ENCODE peak calls at places on chromosomes 2 and 18, in eight cellular contexts. T is lung, K is HL-60, A is H1, S is astrocyte of the cerebellum, E is dorsolateral prefrontal cortex, B is heart left ventricle, M is IMR-90. P is an unnamed sample.

GRCh38 chr2:20525041-20526035 is 78.5 kb downstream of the RHOB start:
- DNase-seq in B (peak; percentile 74), A (peak; percentile 41), T (peak; percentile 80), S (no peak), E (no peak), K (no peak), M (peak; percentile 68), P (no peak)

GRCh38 chr2:60966465-60967405 is 50.8 kb upstream of the PEX13 start:
- DNase-seq in E (no peak), A (no peak), B (no peak), S (no peak), T (no peak), K (no peak), M (no peak), P (no peak)

GRCh38 chr2:216875861-216876260 is 16.0 kb upstream of the TNP1 start:
- DNase-seq in B (no peak), A (no peak), T (no peak), S (no peak), E (no peak), K (no peak), M (no peak), P (no peak)

GRCh38 chr2:120803764-120804335 is 68.2 kb downstream of the GLI2 start:
- DNase-seq in A (no peak), M (peak; percentile 64), B (no peak), T (no peak), S (no peak), E (no peak), K (no peak), P (no peak)

GRCh38 chr2:75432761-75433361 is 127.9 kb downstream of the EVA1A start:
- DNase-seq in E (no peak), A (no peak), S (peak; percentile 23), T (peak; percentile 50), B (no peak), K (no peak), M (peak; percentile 5), P (no peak)

GRCh38 chr2:149090706-149091105 is 52.2 kb downstream of the LYPD6B start:
- DNase-seq in B (no peak), M (no peak), E (no peak), K (no peak), S (no peak), T (no peak), A (no peak), P (no peak)

GRCh38 chr2:12151716-12152115 is 405.3 kb downstream of the LPIN1 start:
- DNase-seq in A (no peak), M (no peak), S (no peak), E (no peak), B (no peak), K (no peak), T (no peak), P (no peak)

GRCh38 chr2:95298471-95299111 is 1.4 kb downstream of the KCNIP3 start:
- DNase-seq in E (no peak), A (no peak), S (no peak), T (no peak), K (no peak), M (no peak), B (no peak), P (no peak)

GRCh38 chr2:8573234-8573941 is 108.5 kb upstream of the ID2 start:
- DNase-seq in T (no peak), S (no peak), E (no peak), K (no peak), A (peak; percentile 51), B (no peak), M (no peak), P (no peak)

GRCh38 chr2:196610796-196611195 is 28.7 kb upstream of the CCDC150 start:
- DNase-seq in M (no peak), B (no peak), S (peak; percentile 24), A (no peak), T (no peak), K (no peak), E (no peak), P (no peak)

GRCh38 chr2:29014811-29015414 is 33.8 kb downstream of the TOGARAM2 start:
- DNase-seq in B (peak; percentile 75), E (no peak), S (peak; percentile 62), A (no peak), M (peak; percentile 57), K (peak; percentile 52), T (no peak), P (no peak)

GRCh38 chr2:149089068-149089467 is 50.6 kb downstream of the LYPD6B start:
- DNase-seq in S (no peak), B (no peak), E (no peak), A (no peak), T (no peak), K (no peak), M (no peak), P (no peak)

GRCh38 chr18:76545433-76546281 is 50.6 kb upstream of the ZNF516 start:
- DNase-seq in K (peak; percentile 63), B (no peak), A (no peak), T (no peak), S (no peak), E (no peak), M (no peak), P (no peak)

GRCh38 chr2:12585784-12586183 is 131.0 kb upstream of the TRIB2 start:
- DNase-seq in B (no peak), E (no peak), S (no peak), A (no peak), K (no peak), M (no peak), T (no peak), P (no peak)

GRCh38 chr18:66533693-66534092 is 70.2 kb downstream of the CDH19 start:
- DNase-seq in B (no peak), S (no peak), A (no peak), K (no peak), T (no peak), M (no peak), E (no peak), P (no peak)
- H3K4me3 ChIP-seq in B (no peak overlapping the region), S (no peak overlapping the region), A (no peak overlapping the region), K (no peak overlapping the region), T (no peak overlapping the region), M (no peak overlapping the region), E (no peak overlapping the region), P (no peak overlapping the region)

DNA sequence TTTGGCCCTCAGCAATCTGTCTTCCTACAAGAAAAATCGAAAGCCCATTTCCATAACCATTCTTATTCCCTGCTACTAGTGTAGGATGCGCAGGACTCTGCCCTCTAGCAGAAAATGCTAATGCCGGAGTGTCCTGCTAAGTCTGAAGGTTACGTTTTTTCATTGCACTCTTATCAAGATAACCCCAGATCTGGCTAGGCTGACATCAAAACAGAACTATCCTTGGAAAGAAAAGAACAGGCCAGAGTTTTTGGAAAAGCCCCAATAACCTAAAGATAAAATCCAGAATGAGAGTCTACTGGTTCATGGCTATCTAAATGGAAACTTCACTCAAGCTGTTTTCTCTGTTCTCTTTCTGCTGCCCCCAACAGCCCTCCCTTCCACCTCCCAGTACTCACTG is 933 bp downstream of the RNF152 start:
- DNase-seq in M (no peak), K (no peak), T (no peak), A (no peak), E (no peak), B (no peak), S (no peak), P (no peak)
- H3K4me3 ChIP-seq in M (no peak overlapping the region), K (no peak overlapping the region), T (no peak overlapping the region), A (no peak overlapping the region), E (peak overlapping the region; percentile 72), B (peak overlapping the region; percentile 81), S (no peak overlapping the region), P (peak overlapping the region; percentile 76)

DNA sequence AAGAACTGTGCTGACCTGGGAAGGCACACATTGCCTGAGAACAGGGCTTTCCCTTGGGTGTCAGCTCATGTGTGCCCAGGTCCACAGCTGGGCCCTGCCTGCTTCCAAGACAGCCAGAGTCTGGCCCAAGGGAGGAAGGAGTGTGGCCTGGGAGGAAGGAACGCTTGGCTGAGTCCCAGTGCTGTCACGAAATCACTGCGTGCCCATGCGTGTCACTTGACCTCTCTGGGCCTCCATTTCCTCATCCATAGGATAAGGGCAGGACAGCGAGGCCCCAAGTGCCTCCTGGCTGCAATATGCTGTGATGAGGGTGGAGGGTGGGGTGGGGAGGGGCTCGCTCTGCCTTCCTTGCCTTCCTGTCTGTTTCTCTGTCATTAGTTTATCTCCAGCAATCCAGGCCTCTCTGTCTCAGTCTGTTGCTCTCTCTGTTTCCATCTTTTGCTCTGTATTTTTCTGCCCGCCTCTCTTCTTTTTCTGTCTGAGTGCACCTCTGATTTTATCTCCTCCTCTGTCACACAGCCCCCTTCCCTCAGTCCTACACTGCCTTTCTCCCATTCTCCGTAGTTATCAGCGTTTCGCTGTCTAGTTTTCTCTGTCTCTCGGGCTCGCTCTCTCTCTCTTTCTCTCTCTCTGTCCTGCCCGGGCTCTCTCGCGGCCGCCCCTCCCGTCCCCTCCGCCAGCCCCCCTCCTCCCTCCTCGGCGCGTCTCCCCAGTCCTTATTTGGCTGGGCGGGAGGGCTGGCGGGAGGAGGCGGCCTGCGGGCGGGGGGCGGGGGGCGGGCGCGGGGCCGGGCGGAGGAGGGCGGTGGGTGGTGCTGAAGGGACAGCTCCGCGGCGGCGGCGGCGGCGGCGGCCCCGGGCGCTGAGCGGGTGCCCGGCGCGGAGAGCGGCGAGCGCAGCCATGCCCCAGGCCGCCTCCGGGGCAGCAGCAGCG is at the start of gene KCNK3:
- DNase-seq in K (no peak), E (no peak), T (peak; percentile 38), A (peak; percentile 81), B (peak; percentile 83), S (no peak), M (peak; percentile 25), P (no peak)
- H3K4me3 ChIP-seq in K (no peak within 1 kb of the TSS), E (peak within 1 kb of the TSS; percentile 38), T (peak within 1 kb of the TSS; percentile 26), A (peak within 1 kb of the TSS; percentile 34), B (peak within 1 kb of the TSS; percentile 37), S (peak within 1 kb of the TSS; percentile 20), M (peak within 1 kb of the TSS; percentile 28), P (peak within 1 kb of the TSS; percentile 59)

GRCh38 chr2:5691659-5692529 is at the start of gene SOX11:
- DNase-seq in A (peak; percentile 96), T (no peak), M (peak; percentile 95), B (peak; percentile 56), S (peak; percentile 89), E (no peak), K (no peak), P (peak; percentile 78)

GRCh38 chr2:5695641-5696350 is 3.6 kb downstream of the SOX11 start:
- DNase-seq in M (peak; percentile 55), T (no peak), S (no peak), A (peak; percentile 74), B (no peak), E (no peak), K (no peak), P (peak; percentile 62)

GRCh38 chr2:5692561-5693287 is 540 bp downstream of the SOX11 start:
- DNase-seq in M (peak; percentile 44), T (no peak), A (peak; percentile 67), K (no peak), E (no peak), S (no peak), B (no peak), P (peak; percentile 70)

GRCh38 chr2:5694016-5694690 is 2.0 kb downstream of the SOX11 start:
- DNase-seq in A (no peak), K (no peak), M (peak; percentile 25), B (no peak), S (no peak), T (no peak), E (no peak), P (peak; percentile 4)

GRCh38 chr2:5693288-5694015 is 1.3 kb downstream of the SOX11 start:
- DNase-seq in K (no peak), B (no peak), T (no peak), A (peak; percentile 60), S (no peak), E (no peak), M (peak; percentile 22), P (peak; percentile 42)
- H3K4me3 ChIP-seq in K (no peak overlapping the region), B (peak overlapping the region; percentile 33), T (no peak overlapping the region), A (peak overlapping the region; percentile 87), S (peak overlapping the region; percentile 69), E (peak overlapping the region; percentile 44), M (peak overlapping the region; percentile 74), P (peak overlapping the region; percentile 46)